ENCODE peak calls at places on chromosomes 2 and 18, in six cellular contexts. E, B, T, N, K and U are unnamed samples. For H3K9me3, the result is how much of the 10 kb centered on the place peaks cover.

GRCh38 chr2:17892726-17893534 is 14.5 kb downstream of the KCNS3 start:
- DNase-seq in T (no peak), K (no peak), B (no peak), N (peak), E (no peak), U (no peak)

GRCh38 chr2:188042412-188042811 is 249.3 kb upstream of the GULP1 start:
- DNase-seq in B (no peak), T (peak), E (no peak), K (no peak), N (no peak), U (no peak)

GRCh38 chr2:207395535-207396251 is 134.1 kb upstream of the CREB1 start:
- DNase-seq in T (no peak), B (peak), N (no peak), E (no peak), K (no peak), U (no peak)

GRCh38 chr2:132609101-132609890 is 60.7 kb downstream of the LYPD1 start:
- DNase-seq in K (no peak), N (peak), E (no peak), T (no peak), B (no peak), U (no peak)

GRCh38 chr2:225930687-225931086 is 531.2 kb downstream of the NYAP2 start:
- DNase-seq in T (no peak), E (no peak), K (no peak), N (no peak), B (no peak), U (no peak)

GRCh38 chr18:3207565-3207964 is 12.2 kb downstream of the MYOM1 start:
- DNase-seq in T (no peak), K (no peak), E (no peak), N (no peak), B (peak), U (no peak)

GRCh38 chr2:158725496-158725895 is 69.6 kb upstream of the DAPL1 start:
- DNase-seq in K (no peak), N (no peak), E (no peak), T (no peak), B (no peak), U (no peak)

GRCh38 chr2:219997341-219997851 is 370.0 kb downstream of the SLC4A3 start:
- DNase-seq in B (no peak), N (no peak), E (peak), T (no peak), K (no peak), U (peak)

GRCh38 chr2:64404002-64404731 is 49.8 kb upstream of the LGALSL start:
- DNase-seq in K (peak), E (no peak), B (no peak), T (peak), N (peak), U (no peak)

GRCh38 chr2:218876562-218877219 is 4.0 kb upstream of the WNT10A start:
- DNase-seq in T (peak), E (peak), K (no peak), N (peak), B (peak), U (peak)

GRCh38 chr2:120243211-120243610 is 9.4 kb upstream of the RALB start:
- DNase-seq in E (no peak), N (no peak), T (no peak), K (no peak), B (no peak), U (no peak)

DNA sequence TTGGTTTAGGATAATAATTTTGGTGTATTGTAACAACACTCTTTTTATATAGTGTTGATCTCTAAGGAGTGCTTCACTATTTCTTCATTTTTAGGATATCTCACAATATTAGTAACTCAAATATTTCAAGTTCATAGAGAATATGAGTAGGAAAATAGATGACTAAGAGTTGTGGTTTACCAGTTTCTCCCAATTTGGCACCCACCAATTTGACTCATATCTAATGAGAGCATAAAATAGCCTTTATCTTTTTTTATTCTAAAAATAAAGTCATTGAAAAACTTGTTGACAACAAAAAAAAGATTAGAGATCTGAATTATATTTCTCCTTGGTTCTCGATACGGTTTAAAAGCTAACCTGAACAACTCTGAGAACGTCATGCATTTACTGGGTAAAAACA is 204.0 kb downstream of the PARD3B start:
- DNase-seq in K (no peak), B (no peak), E (no peak), N (no peak), T (no peak), U (no peak)
- H3K9me3 ChIP-seq in K (under half), B (under half), E (under half), N (under half), T (under half), U (under half)

GRCh38 chr18:35618703-35619102 is 37.2 kb downstream of the GALNT1 start:
- DNase-seq in K (no peak), E (no peak), N (no peak), T (peak), B (no peak), U (no peak)

GRCh38 chr18:35618289-35618688 is 36.7 kb downstream of the GALNT1 start:
- DNase-seq in T (no peak), N (no peak), B (no peak), K (no peak), E (no peak), U (no peak)

GRCh38 chr18:35620765-35621164 is 39.2 kb downstream of the GALNT1 start:
- DNase-seq in N (no peak), T (peak), E (no peak), B (no peak), K (no peak), U (no peak)

GRCh38 chr18:35619941-35620340 is 38.4 kb downstream of the GALNT1 start:
- DNase-seq in E (no peak), T (peak), K (no peak), N (no peak), B (no peak), U (no peak)

GRCh38 chr18:35619468-35619867 is 37.9 kb downstream of the GALNT1 start:
- DNase-seq in N (no peak), K (peak), E (no peak), B (no peak), T (peak), U (no peak)
- TF ChIP-seq POLR2AphosphoS5 in N (no peak), K (no peak), E (no peak), B (no peak), T (no peak), U (no peak)

DNA sequence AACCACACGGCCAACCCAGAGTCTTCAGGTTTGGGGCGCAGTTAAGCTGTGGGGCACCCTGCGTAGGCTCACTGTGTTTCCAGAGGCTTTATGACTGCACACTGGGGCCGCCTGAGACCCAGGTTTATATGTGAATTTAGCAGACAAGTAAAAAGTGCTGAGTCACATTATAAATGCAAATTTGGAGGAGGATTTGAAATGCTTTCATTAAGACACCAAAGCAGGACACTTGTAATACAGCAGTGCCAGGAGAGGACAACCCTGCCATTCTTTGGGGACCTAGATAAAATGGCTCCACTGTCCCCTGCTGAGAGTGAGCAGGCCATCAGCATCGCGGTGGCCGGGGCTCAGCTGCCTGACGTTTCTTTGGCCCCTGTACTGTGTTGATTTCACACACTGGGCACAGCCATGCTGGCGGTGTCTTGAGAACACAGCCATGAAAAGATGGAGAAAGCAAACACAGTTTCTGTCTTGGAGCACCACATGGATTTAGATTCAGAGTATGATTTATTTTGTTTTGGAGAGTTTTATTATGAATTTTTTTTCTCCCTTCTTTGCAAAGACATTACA is 10.2 kb downstream of the ACKR3 start:
- DNase-seq in N (no peak), B (no peak), K (no peak), E (no peak), T (peak), U (no peak)
- H3K27ac ChIP-seq in N (peak), B (no peak), K (no peak), E (no peak), T (no peak), U (no peak)

GRCh38 chr18:21085579-21086161 is 25.9 kb downstream of the ROCK1 start:
- DNase-seq in K (no peak), N (no peak), T (no peak), B (no peak), E (no peak), U (no peak)

GRCh38 chr18:21081425-21081824 is 30.2 kb downstream of the ROCK1 start:
- DNase-seq in K (no peak), T (no peak), B (no peak), E (no peak), N (no peak), U (no peak)

GRCh38 chr18:21084511-21085078 is 27.0 kb downstream of the ROCK1 start:
- DNase-seq in N (no peak), K (no peak), B (no peak), T (no peak), E (no peak), U (no peak)

GRCh38 chr18:21083017-21083416 is 28.6 kb downstream of the ROCK1 start:
- DNase-seq in T (no peak), K (no peak), B (no peak), E (no peak), N (no peak), U (no peak)

DNA sequence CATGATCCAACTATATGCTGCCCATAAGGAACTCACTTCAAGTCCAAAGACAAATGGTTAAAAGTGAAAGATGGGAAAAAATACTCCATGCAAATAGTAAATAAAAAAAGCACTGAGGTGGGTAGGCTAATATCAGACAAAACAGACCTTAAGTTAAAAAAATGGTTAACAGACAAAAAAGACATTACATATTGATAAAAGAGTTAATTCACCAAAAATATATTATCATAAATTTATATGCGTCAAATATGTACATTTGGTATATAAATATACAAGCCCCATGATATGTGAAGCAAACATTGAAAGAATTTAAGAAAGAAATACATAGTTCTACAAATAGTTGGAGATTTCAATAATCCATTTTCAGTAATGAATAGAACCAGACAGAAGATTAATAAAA is 31.0 kb downstream of the ROCK1 start:
- DNase-seq in T (no peak), B (no peak), E (no peak), K (no peak), N (no peak), U (no peak)
- H3K9me3 ChIP-seq in T (under half), B (under half), E (under half), K (under half), N (under half), U (under half)

GRCh38 chr2:38076250-38076709 is 329 bp upstream of the CYP1B1 start:
- DNase-seq in K (peak), B (peak), E (peak), N (peak), T (peak), U (no peak)
- TF ChIP-seq POLR2AphosphoS5 in K (peak), B (no peak), E (no peak), N (no peak), T (no peak), U (peak)

DNA sequence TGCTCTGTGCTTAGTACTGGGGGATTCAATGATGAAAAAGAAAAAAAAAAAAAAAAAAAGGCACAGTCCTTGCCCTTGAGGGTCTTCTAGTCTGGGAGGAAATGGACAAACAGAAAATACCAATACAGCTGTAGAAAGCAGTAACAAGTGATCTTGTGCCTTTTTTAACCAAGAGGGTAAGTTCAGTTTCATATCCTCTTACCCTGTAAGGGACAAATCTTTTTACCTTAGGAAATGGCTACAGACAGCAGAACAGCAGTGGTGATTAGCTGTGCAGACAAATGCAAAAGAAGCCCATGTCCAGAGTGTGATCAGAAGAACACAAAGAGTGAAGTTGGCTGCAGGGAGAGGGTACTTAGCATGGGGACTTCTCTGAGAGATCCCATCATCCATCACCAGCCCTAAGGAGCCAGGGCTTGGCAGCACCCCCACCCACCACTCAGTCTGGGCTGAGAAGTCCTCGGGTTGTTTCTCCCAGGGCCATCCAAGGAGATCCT is 102.9 kb downstream of the ALPK2 start:
- DNase-seq in T (no peak), N (no peak), K (no peak), E (no peak), B (no peak), U (no peak)
- H3K27ac ChIP-seq in T (no peak), N (no peak), K (no peak), E (no peak), B (no peak), U (no peak)

DNA sequence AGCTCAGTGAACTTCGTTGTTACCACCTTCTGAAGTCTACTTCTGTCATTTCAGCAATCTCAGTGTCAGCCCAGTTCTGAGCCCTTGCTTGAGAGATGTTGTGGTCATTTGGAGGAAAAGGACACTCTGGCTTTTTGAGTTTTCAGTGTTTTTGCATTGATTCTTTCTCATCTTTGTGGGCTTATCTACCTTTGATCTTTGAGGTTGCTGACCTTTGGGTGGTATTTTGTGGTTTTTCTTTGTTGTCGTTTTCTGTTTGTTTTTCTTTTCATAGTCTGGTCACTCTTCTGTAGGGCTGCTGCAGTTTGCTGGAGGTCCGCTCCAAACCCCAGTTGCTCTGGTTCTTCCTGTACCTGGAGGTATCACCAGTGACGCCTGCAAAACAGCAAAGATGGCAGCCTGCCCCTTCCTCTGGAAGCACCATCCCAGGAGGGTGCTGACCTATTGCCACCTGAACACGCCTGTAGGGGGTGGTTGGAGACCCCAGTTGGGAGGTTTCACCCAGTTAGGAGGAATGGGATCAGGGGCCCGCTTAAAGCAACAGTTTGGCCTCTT is 74.7 kb downstream of the EPC2 start:
- DNase-seq in B (no peak), T (no peak), N (no peak), K (no peak), E (no peak), U (no peak)
- H3K9me3 ChIP-seq in B (under half), T (under half), N (under half), K (under half), E (under half), U (under half)

DNA sequence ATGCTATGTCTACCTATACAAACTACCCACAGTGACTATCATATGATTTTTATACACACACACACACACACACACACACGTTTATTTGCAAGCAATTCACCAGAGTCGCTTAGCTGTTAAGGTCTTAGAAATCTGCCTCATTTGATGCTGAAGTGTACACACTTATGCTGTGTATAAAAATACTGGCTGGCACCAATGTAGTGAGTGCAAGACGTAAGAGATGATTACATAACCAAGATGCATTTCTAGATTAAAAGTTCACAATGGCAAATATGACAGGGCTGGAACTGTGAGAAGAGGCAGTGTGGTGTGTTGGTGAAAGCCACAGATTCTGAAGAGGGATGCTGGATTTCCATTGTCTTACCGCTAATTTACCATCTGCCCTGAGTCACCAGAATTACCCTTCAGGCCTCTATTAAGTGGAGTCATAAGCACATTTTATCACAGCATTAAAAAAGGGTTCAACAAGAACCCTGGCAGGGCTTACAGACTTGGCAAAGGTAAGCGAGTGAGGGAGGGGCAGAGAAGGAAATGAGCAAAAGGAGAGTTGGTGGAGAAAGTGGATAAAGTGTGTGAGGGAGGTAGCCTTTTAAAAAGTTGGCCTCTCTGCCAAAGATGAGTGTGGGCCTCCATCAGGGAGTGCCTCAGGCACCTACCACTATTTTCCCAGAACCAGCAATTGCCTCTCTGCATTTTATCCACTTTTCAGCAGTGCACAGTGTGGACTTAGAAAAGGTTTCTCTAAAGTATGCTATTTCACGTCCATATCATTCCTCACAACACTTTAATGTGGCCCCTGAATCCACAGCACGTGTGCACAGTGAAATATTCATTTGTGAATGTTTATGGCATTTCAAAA is 21.5 kb downstream of the MEIS1 start:
- DNase-seq in B (no peak), K (no peak), N (no peak), T (no peak), E (no peak), U (no peak)
- TF ChIP-seq POLR2AphosphoS5 in B (no peak), K (no peak), N (no peak), T (no peak), E (no peak), U (peak)

DNA sequence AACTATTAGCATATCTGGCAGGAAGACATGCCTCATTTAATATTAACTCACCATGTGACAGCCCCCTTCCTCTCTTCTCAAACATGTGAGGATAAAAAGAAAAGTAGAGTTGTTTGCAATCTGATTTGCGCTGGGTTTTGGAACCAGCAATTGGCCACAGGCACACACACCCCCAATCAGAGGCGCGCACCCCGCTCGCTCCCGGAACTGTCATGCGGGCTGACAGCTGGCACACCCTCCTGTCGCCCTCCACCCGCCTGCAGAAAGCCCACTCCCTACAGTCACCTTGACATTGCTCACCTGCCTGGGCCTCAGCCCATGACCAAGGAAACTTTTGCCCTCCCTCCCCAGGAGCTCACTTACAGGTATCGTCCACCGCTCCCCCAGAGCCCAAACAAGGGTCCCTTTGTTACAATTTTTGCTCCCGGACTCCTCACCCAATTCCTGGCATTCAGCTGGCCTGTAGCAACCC is 1.1 kb downstream of the COBLL1 start:
- DNase-seq in B (no peak), T (peak), K (no peak), E (no peak), N (peak), U (no peak)
- H3K27ac ChIP-seq in B (peak), T (peak), K (peak), E (no peak), N (peak), U (no peak)

GRCh38 chr2:22560021-22560420 is 825.0 kb upstream of the KLHL29 start:
- DNase-seq in T (no peak), E (no peak), N (no peak), B (no peak), K (no peak), U (no peak)
- H3K9me3 ChIP-seq in T (under half), E (under half), N (under half), B (under half), K (under half), U (under half)